ENCODE peak calls at places on chromosomes 1 and 21, in five cellular contexts. E is nucleus accumbens; L is cardiac fibroblast; N is activated CD4-positive, CD25-positive, alpha-beta regulatory T cell treated with anti-CD3 and anti-CD28 coated beads, Interleukin-2, amount 50 U/mL, for 16 hours; C is amygdala. J is an unnamed sample.

GRCh38 chr1:75542818-75543570 is 67.9 kb downstream of the SLC44A5 start:
- DNase-seq in L (peak; percentile 20), E (no peak), N (no peak), C (no peak), J (no peak)

GRCh38 chr21:31216206-31216605 is 127.9 kb downstream of the TIAM1 start:
- DNase-seq in C (no peak), E (no peak), N (no peak), L (no peak), J (no peak)

GRCh38 chr1:91828583-91829281 is 57.2 kb downstream of the TGFBR3 start:
- DNase-seq in C (no peak), E (no peak), L (no peak), N (no peak), J (no peak)

GRCh38 chr1:95503371-95504145 is 269.5 kb downstream of the RWDD3 start:
- DNase-seq in L (no peak), N (no peak), C (no peak), E (no peak), J (no peak)

GRCh38 chr1:61285371-61285885 is 203.1 kb downstream of the NFIA start:
- DNase-seq in C (no peak), N (no peak), L (no peak), E (no peak), J (no peak)

GRCh38 chr1:199302554-199302953 is 663.7 kb downstream of the PTPRC start:
- DNase-seq in C (no peak), N (no peak), E (no peak), L (peak; percentile 71), J (peak; percentile 42)

GRCh38 chr1:17314491-17314971 is 6.5 kb downstream of the PADI4 start:
- DNase-seq in L (no peak), E (no peak), C (no peak), N (no peak), J (no peak)

GRCh38 chr1:117093091-117093534 is 28.4 kb downstream of the TRIM45 start:
- DNase-seq in E (peak; percentile 33), L (peak; percentile 96), C (peak; percentile 21), N (no peak), J (peak; percentile 97)

GRCh38 chr1:225250432-225250831 is 177.4 kb downstream of the LBR start:
- DNase-seq in E (no peak), N (no peak), C (no peak), L (no peak), J (no peak)

GRCh38 chr1:43358121-43358745 is 548 bp upstream of the CDC20 start:
- DNase-seq in L (peak; percentile 36), N (no peak), E (no peak), C (no peak), J (no peak)

GRCh38 chr1:69103213-69103612 is 464.5 kb upstream of the LRRC7 start:
- DNase-seq in N (no peak), C (no peak), L (no peak), E (no peak), J (no peak)

GRCh38 chr1:119516680-119517079 is 9.7 kb downstream of the HSD3B1 start:
- DNase-seq in C (no peak), L (no peak), N (no peak), E (no peak), J (no peak)

GRCh38 chr1:24386241-24386640 is 27.3 kb downstream of the STPG1 start:
- DNase-seq in C (no peak), E (no peak), N (no peak), L (no peak), J (no peak)

GRCh38 chr1:229092377-229093257 is 178.3 kb upstream of the RAB4A start:
- DNase-seq in C (no peak), E (no peak), N (no peak), L (no peak), J (no peak)

GRCh38 chr1:107963601-107964396 is 1.2 kb downstream of the VAV3 start:
- DNase-seq in C (no peak), N (no peak), L (peak; percentile 31), E (no peak), J (peak; percentile 7)

GRCh38 chr1:93845554-93846150 is 33.4 kb downstream of the DNTTIP2 start:
- DNase-seq in E (no peak), L (peak; percentile 86), N (peak; percentile 2), C (peak; percentile 75), J (peak; percentile 92)

GRCh38 chr1:187396226-187396625 is 567.5 kb downstream of the PLA2G4A start:
- DNase-seq in C (no peak), E (no peak), N (no peak), L (peak; percentile 38), J (no peak)

GRCh38 chr21:32812035-32812434 is 40.5 kb upstream of the PAXBP1 start:
- DNase-seq in E (no peak), N (no peak), L (no peak), C (no peak), J (no peak)

GRCh38 chr1:7469255-7469938 is 301.7 kb upstream of the VAMP3 start:
- DNase-seq in E (no peak), C (no peak), L (peak; percentile 29), N (no peak), J (peak; percentile 33)

GRCh38 chr1:241423541-241424479 is 66.8 kb upstream of the RGS7 start:
- DNase-seq in E (peak; percentile 44), C (peak; percentile 24), L (peak; percentile 4), N (no peak), J (no peak)

GRCh38 chr1:64013395-64013794 is 190.0 kb upstream of the UBE2U start:
- DNase-seq in N (no peak), L (no peak), C (no peak), E (no peak), J (no peak)

GRCh38 chr1:28428012-28428411 is 58.5 kb downstream of the PHACTR4 start:
- DNase-seq in C (no peak), E (no peak), L (no peak), N (no peak), J (no peak)

GRCh38 chr1:63730211-63730610 is 43.6 kb upstream of the ROR1 start:
- DNase-seq in N (no peak), E (no peak), L (peak; percentile 11), C (peak; percentile 2), J (no peak)

GRCh38 chr1:82318921-82319320 is 518.2 kb downstream of the ADGRL2 start:
- DNase-seq in L (peak; percentile 39), N (no peak), C (no peak), E (no peak), J (peak; percentile 70)

GRCh38 chr1:87017994-87018672 is 103.7 kb downstream of the HS2ST1 start:
- DNase-seq in C (no peak), L (peak; percentile 58), E (no peak), N (no peak), J (no peak)

GRCh38 chr1:205127646-205128045 is 5.9 kb upstream of the RBBP5 start:
- DNase-seq in E (no peak), N (no peak), C (no peak), L (no peak), J (no peak)

GRCh38 chr1:226688852-226689251 is 50.2 kb downstream of the ITPKB start:
- DNase-seq in N (no peak), E (no peak), C (no peak), L (no peak), J (no peak)

GRCh38 chr21:42833439-42833815 is 45.9 kb downstream of the WDR4 start:
- DNase-seq in E (no peak), L (peak; percentile 12), C (no peak), N (peak; percentile 16), J (no peak)

GRCh38 chr1:107874221-107874620 is 90.8 kb downstream of the VAV3 start:
- DNase-seq in C (no peak), E (no peak), L (no peak), N (no peak), J (no peak)

GRCh38 chr1:18530567-18531502 is 50.1 kb downstream of the KLHDC7A start:
- DNase-seq in L (no peak), E (no peak), N (no peak), C (no peak), J (no peak)

GRCh38 chr1:22804333-22804906 is 93.8 kb downstream of the EPHB2 start:
- DNase-seq in L (no peak), E (no peak), C (no peak), N (no peak), J (no peak)

J was measured in brain microvascular endothelial cell.